ENCODE peak calls at places on chromosomes 4 and X, in seven cellular contexts. N is heart right ventricle, G is GM20000, D is upper lobe of right lung, E is AG09319, K is RWPE1, M is hepatocyte. C is an unnamed sample.

GRCh38 chrX:120840826-120841225 is 34.8 kb downstream of the CT47B1 start:
- DNase-seq in E (no peak), D (no peak), K (no peak), G (no peak), M (no peak), N (no peak), C (no peak)

GRCh38 chrX:18422886-18423285 is 2.5 kb upstream of the CDKL5 start:
- DNase-seq in N (no peak), E (no peak), D (no peak), M (no peak), K (no peak), G (no peak), C (no peak)

GRCh38 chrX:109312757-109313156 is 169.1 kb downstream of the GUCY2F start:
- DNase-seq in E (no peak), K (no peak), N (no peak), D (no peak), G (no peak), M (no peak), C (no peak)

GRCh38 chr4:89837385-89837995 is 529 bp upstream of the SNCA start:
- DNase-seq in K (peak), M (peak), G (peak), N (no peak), D (no peak), E (no peak), C (no peak)

GRCh38 chrX:134600714-134601113 is 57.6 kb downstream of the PLAC1 start:
- DNase-seq in M (no peak), D (no peak), K (no peak), E (no peak), G (no peak), N (no peak), C (no peak)

GRCh38 chr4:120139392-120139791 is 72.7 kb upstream of the MAD2L1 start:
- DNase-seq in G (no peak), K (no peak), E (no peak), D (no peak), M (no peak), N (no peak), C (no peak)

GRCh38 chr4:8393593-8394038 is 46.9 kb downstream of the ACOX3 start:
- DNase-seq in N (peak), G (no peak), M (peak), D (no peak), E (peak), K (peak), C (no peak)

GRCh38 chr4:29970626-29971025 is 749.5 kb upstream of the PCDH7 start:
- DNase-seq in K (peak), G (no peak), M (peak), E (no peak), D (no peak), N (no peak), C (no peak)

GRCh38 chr4:166169111-166169510 is 296.1 kb downstream of the TLL1 start:
- DNase-seq in D (no peak), M (peak), K (no peak), N (no peak), E (no peak), G (peak), C (no peak)

GRCh38 chr4:168604496-168605373 is 107.9 kb downstream of the PALLD start:
- DNase-seq in M (peak), D (no peak), K (peak), E (no peak), N (peak), G (no peak), C (no peak)

GRCh38 chr4:90099795-90100194 is 27.4 kb upstream of the CCSER1 start:
- DNase-seq in M (no peak), D (no peak), E (no peak), K (peak), N (no peak), G (no peak), C (no peak)

GRCh38 chr4:77308843-77309242 is 151.8 kb downstream of the CCNG2 start:
- DNase-seq in K (peak), N (no peak), D (no peak), M (peak), E (no peak), G (peak), C (no peak)
- TF ChIP-seq CTCF in K (peak), N (peak), D (peak), M (peak), E (peak), G (peak), C (no peak)

GRCh38 chr4:121693450-121693849 is 3.3 kb downstream of the ANXA5 start:
- DNase-seq in E (no peak), M (no peak), G (no peak), N (no peak), K (no peak), D (no peak), C (no peak)

GRCh38 chr4:121697626-121698025 is 846 bp upstream of the ANXA5 start:
- DNase-seq in G (peak), K (no peak), E (no peak), D (no peak), N (no peak), M (no peak), C (no peak)

GRCh38 chr4:121698119-121698732 is 1.4 kb upstream of the ANXA5 start:
- DNase-seq in M (no peak), K (no peak), E (no peak), D (no peak), N (no peak), G (no peak), C (no peak)

GRCh38 chr4:121696140-121696640 is 590 bp downstream of the ANXA5 start:
- DNase-seq in K (peak), M (peak), D (peak), E (peak), N (peak), G (peak), C (no peak)

DNA sequence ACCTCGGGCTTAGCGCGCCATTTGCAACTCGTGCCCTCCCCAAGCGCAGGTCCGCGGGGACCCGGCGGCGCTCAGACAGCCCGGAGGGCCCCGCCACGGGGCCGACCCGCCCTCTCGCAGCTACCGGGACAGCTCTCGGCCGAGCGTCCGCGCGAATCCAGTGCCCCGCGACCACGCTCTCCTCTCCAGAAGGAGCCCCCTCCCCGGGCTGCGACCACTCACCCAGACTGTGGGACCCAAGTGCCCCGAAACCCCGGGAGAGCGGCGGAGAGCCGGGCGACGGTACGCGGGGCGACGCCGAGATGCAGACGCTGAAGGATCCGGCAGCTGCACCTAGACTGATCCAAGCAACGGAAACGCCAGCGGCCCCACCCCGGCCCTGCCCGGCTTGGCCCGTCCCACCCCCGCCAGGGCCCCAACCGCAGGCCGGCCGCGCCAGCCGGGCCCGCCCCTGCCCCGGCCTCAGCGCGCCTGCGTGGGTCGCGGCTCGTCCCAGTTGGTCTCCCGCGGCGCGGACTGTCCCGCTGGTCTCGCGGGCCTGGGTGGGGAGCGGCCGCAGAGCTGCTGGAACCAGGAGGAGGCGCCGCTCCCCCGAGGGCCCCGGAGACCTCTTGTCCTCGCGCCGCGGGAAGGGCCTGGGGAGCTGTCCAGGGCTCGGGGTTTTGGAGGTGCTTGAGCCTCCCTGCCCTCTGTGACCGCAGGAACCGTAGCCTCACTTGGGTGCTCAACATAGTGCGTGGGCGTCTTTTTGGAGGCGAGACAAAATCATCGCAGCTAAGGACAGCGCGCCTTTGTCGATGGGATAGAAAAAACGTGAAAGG is at the start of gene ANXA5:
- DNase-seq in E (peak), K (peak), D (peak), M (peak), G (peak), N (peak), C (peak)
- TF ChIP-seq CTCF in E (peak), K (peak), D (peak), M (peak), G (peak), N (peak), C (no peak)

GRCh38 chrX:135973025-135973547 is 702 bp downstream of the MMGT1 start:
- DNase-seq in K (no peak), M (peak), N (no peak), G (no peak), E (no peak), D (no peak), C (no peak)
- TF ChIP-seq CTCF in K (no peak), M (no peak), N (no peak), G (no peak), E (no peak), D (no peak), C (no peak)

DNA sequence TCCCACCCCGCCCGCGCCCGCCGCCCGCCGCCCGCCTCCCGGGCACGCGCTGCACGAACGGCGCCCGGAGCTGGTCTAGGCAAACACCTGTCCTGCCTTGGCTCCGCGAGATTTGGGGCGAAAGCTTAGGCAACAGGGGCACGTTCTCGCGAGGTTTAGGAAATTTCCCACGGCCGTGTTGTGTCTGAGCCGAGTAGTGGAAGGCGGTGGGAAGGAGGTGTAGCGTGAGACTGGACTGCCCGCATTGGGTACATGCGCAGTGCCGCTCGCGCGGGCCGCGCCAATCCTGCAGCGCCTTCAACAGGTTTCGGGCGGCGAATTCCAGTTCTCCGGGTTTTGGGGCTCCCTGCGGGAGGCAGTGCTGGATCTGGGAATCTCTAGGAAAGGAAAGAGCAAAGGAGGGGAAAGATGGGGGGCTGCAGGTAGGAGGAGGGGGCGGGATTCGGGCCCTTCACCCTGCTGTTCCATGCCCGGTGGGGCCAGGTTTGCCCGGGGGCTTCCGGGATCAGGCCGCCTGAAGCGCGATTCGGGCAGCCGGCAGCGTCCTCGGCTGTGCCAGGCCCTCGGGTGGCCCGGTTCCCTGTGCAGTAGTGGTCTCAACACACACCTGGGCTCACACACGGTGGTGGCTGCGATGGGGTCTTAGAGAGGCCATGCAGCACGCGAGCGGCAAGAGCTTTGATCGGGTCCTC is 1.2 kb upstream of the RBPJ start:
- DNase-seq in G (peak), M (peak), D (peak), N (peak), E (peak), K (peak), C (peak)
- TF ChIP-seq CTCF in G (no peak), M (no peak), D (no peak), N (no peak), E (peak), K (peak), C (no peak)

DNA sequence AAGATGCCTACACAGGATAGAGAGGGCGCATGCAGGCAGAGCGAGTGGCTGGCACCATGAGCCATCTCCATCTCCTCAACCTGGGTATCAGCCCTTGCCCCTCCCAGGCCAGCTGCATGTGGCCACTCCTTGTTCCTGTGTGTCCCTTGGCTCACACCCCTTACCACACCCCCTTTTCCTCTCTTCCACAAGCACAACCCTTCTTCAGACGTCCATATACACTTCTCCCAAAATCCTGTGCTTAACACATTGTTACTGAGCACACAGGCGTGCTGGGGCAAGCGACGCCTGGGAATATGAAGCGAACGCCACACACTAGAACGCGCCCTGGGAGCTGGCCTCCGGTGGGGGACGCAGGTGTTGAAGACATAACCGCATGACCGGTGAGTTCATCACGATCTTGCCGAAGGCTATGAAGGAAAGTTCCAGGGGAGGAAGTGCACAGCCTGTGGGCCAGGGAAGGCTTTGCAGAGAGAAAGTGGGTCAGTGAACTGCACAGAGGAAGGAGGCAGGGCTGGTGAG is 19.1 kb upstream of the KIAA0232 start:
- DNase-seq in N (no peak), G (no peak), E (no peak), K (peak), D (peak), M (no peak), C (no peak)
- TF ChIP-seq CTCF in N (no peak), G (no peak), E (no peak), K (peak), D (no peak), M (no peak), C (no peak)

GRCh38 chr4:153448003-153448731 is 18.0 kb upstream of the TMEM131L start:
- DNase-seq in N (no peak), D (no peak), K (no peak), G (no peak), M (peak), E (no peak), C (no peak)
- TF ChIP-seq CTCF in N (no peak), D (no peak), K (no peak), G (no peak), M (no peak), E (no peak), C (no peak)

C was measured in mesothelial cell of epicardium.